ENCODE peak calls at places on chromosomes 16 and 17, in five cellular contexts. D is HEK293T, E is endodermal cell, P is activated gamma-delta T cell, X is amniotic stem cell. Y is an unnamed sample.

GRCh38 chr17:3683054-3683511 is 12.9 kb downstream of the P2RX5 start:
- DNase-seq in D (peak), E (peak), P (no peak), X (no peak), Y (no peak)

GRCh38 chr16:22141746-22142145 is 20.6 kb upstream of the SDR42E2 start:
- DNase-seq in D (peak), E (peak), P (no peak), X (no peak), Y (no peak)

GRCh38 chr17:1590747-1591473 is 28.3 kb upstream of the PITPNA start:
- DNase-seq in D (no peak), E (no peak), P (no peak), X (no peak), Y (peak)

GRCh38 chr16:49382916-49383315 is 9.3 kb downstream of the C16orf78 start:
- DNase-seq in D (peak), E (peak), P (no peak), X (no peak), Y (no peak)

GRCh38 chr16:66934138-66934838 is at the start of gene CIAO2B:
- DNase-seq in D (peak), E (peak), P (peak), X (peak), Y (peak)

GRCh38 chr16:71927787-71928186 is 32.5 kb downstream of the IST1 start:
- DNase-seq in D (no peak), E (no peak), P (no peak), X (no peak), Y (no peak)

GRCh38 chr17:58121925-58122324 is 26.3 kb upstream of the OR4D1 start:
- DNase-seq in D (peak), E (peak), P (no peak), X (peak), Y (no peak)

GRCh38 chr16:23505180-23505665 is 5.1 kb downstream of the GGA2 start:
- DNase-seq in D (no peak), E (no peak), P (no peak), X (no peak), Y (no peak)

GRCh38 chr16:66028505-66029216 is 337.8 kb upstream of the CDH5 start:
- DNase-seq in D (no peak), E (no peak), P (no peak), X (peak), Y (no peak)

GRCh38 chr17:9522074-9522473 is 53.5 kb downstream of the STX8 start:
- DNase-seq in D (peak), E (peak), P (no peak), X (no peak), Y (no peak)

Y was measured in upper lobe of left lung.